ENCODE peak calls at places on chromosomes 3 and 15, in seven cellular contexts. One of them, this sample, is unnamed.

GRCh38 chr3:168250415-168250861 is 154.7 kb upstream of the GOLIM4 start:
- DNase-seq in IMR-90: peak; percentile 6
- DNase-seq in A549: no peak
- DNase-seq in HepG2: no peak
- DNase-seq in K562: no peak
- DNase-seq in H1: no peak
- DNase-seq in GM12878: no peak
- DNase-seq in this sample: no peak

GRCh38 chr3:71587958-71588357 is 4.4 kb upstream of the FOXP1 start:
- DNase-seq in IMR-90: no peak
- DNase-seq in A549: no peak
- DNase-seq in HepG2: no peak
- DNase-seq in K562: no peak
- DNase-seq in H1: no peak
- DNase-seq in GM12878: no peak
- DNase-seq in this sample: no peak

GRCh38 chr3:125083776-125084175 is 28.0 kb upstream of the HEG1 start:
- DNase-seq in IMR-90: no peak
- DNase-seq in A549: peak; percentile 21
- DNase-seq in HepG2: no peak
- DNase-seq in K562: no peak
- DNase-seq in H1: no peak
- DNase-seq in GM12878: no peak
- DNase-seq in this sample: no peak

GRCh38 chr3:157102098-157102497 is 57.8 kb downstream of the CCNL1 start:
- DNase-seq in IMR-90: no peak
- DNase-seq in A549: no peak
- DNase-seq in HepG2: no peak
- DNase-seq in K562: no peak
- DNase-seq in H1: no peak
- DNase-seq in GM12878: no peak
- DNase-seq in this sample: no peak

GRCh38 chr15:33400941-33401340 is 90.2 kb downstream of the RYR3 start:
- DNase-seq in IMR-90: no peak
- DNase-seq in A549: no peak
- DNase-seq in HepG2: no peak
- DNase-seq in K562: no peak
- DNase-seq in H1: no peak
- DNase-seq in GM12878: no peak
- DNase-seq in this sample: no peak

GRCh38 chr15:101258238-101259144 is 6.6 kb upstream of the CHSY1 start:
- DNase-seq in IMR-90: peak; percentile 80
- DNase-seq in A549: peak; percentile 61
- DNase-seq in HepG2: peak; percentile 57
- DNase-seq in K562: peak; percentile 37
- DNase-seq in H1: no peak
- DNase-seq in GM12878: peak; percentile 51
- DNase-seq in this sample: peak; percentile 51

GRCh38 chr3:14121859-14122258 is 2.8 kb downstream of the CHCHD4 start:
- DNase-seq in IMR-90: no peak
- DNase-seq in A549: no peak
- DNase-seq in HepG2: no peak
- DNase-seq in K562: no peak
- DNase-seq in H1: no peak
- DNase-seq in GM12878: no peak
- DNase-seq in this sample: no peak

GRCh38 chr3:30551266-30551665 is 55.1 kb upstream of the TGFBR2 start:
- DNase-seq in IMR-90: no peak
- DNase-seq in A549: no peak
- DNase-seq in HepG2: no peak
- DNase-seq in K562: no peak
- DNase-seq in H1: no peak
- DNase-seq in GM12878: no peak
- DNase-seq in this sample: no peak

GRCh38 chr3:15982667-15983145 is 184.9 kb upstream of the ANKRD28 start:
- DNase-seq in IMR-90: peak; percentile 96
- DNase-seq in A549: no peak
- DNase-seq in HepG2: no peak
- DNase-seq in K562: no peak
- DNase-seq in H1: no peak
- DNase-seq in GM12878: no peak
- DNase-seq in this sample: peak; percentile 10

GRCh38 chr3:186880392-186880791 is 37.9 kb downstream of the ADIPOQ start:
- DNase-seq in IMR-90: no peak
- DNase-seq in A549: no peak
- DNase-seq in HepG2: no peak
- DNase-seq in K562: no peak
- DNase-seq in H1: no peak
- DNase-seq in GM12878: no peak
- DNase-seq in this sample: no peak

GRCh38 chr15:67840747-67841634 is 1.1 kb upstream of the RNU6-1 start:
- DNase-seq in IMR-90: peak; percentile 58
- DNase-seq in A549: peak; percentile 86
- DNase-seq in HepG2: peak; percentile 50
- DNase-seq in K562: no peak
- DNase-seq in H1: no peak
- DNase-seq in GM12878: no peak
- DNase-seq in this sample: no peak

GRCh38 chr15:83324799-83325198 is 40.3 kb upstream of the BNC1 start:
- DNase-seq in IMR-90: no peak
- DNase-seq in A549: no peak
- DNase-seq in HepG2: no peak
- DNase-seq in K562: no peak
- DNase-seq in H1: no peak
- DNase-seq in GM12878: no peak
- DNase-seq in this sample: no peak

GRCh38 chr15:96066126-96066525 is 264.4 kb upstream of the NR2F2 start:
- DNase-seq in IMR-90: no peak
- DNase-seq in A549: no peak
- DNase-seq in HepG2: no peak
- DNase-seq in K562: no peak
- DNase-seq in H1: no peak
- DNase-seq in GM12878: no peak
- DNase-seq in this sample: no peak

GRCh38 chr15:45320581-45320980 is 57.8 kb downstream of the GATM start:
- DNase-seq in IMR-90: no peak
- DNase-seq in A549: no peak
- DNase-seq in HepG2: peak; percentile 29
- DNase-seq in K562: no peak
- DNase-seq in H1: no peak
- DNase-seq in GM12878: no peak
- DNase-seq in this sample: peak; percentile 21

GRCh38 chr3:58164199-58164879 is 46.4 kb downstream of the DNASE1L3 start:
- DNase-seq in IMR-90: peak; percentile 81
- DNase-seq in A549: peak; percentile 72
- DNase-seq in HepG2: no peak
- DNase-seq in K562: no peak
- DNase-seq in H1: no peak
- DNase-seq in GM12878: no peak
- DNase-seq in this sample: no peak

GRCh38 chr3:98962189-98962930 is 60.9 kb upstream of the DCBLD2 start:
- DNase-seq in IMR-90: peak; percentile 96
- DNase-seq in A549: peak; percentile 81
- DNase-seq in HepG2: peak; percentile 52
- DNase-seq in K562: no peak
- DNase-seq in H1: no peak
- DNase-seq in GM12878: no peak
- DNase-seq in this sample: peak; percentile 92

GRCh38 chr3:182092662-182093262 is 381.0 kb downstream of the SOX2 start:
- DNase-seq in IMR-90: no peak
- DNase-seq in A549: peak; percentile 28
- DNase-seq in HepG2: no peak
- DNase-seq in K562: no peak
- DNase-seq in H1: no peak
- DNase-seq in GM12878: no peak
- DNase-seq in this sample: no peak

GRCh38 chr15:68666120-68666811 is 87.5 kb downstream of the CORO2B start:
- DNase-seq in IMR-90: no peak
- DNase-seq in A549: no peak
- DNase-seq in HepG2: no peak
- DNase-seq in K562: no peak
- DNase-seq in H1: no peak
- DNase-seq in GM12878: no peak
- DNase-seq in this sample: no peak

GRCh38 chr3:192091831-192092230 is 630.9 kb downstream of the PYDC2 start:
- DNase-seq in IMR-90: peak; percentile 1
- DNase-seq in A549: no peak
- DNase-seq in HepG2: no peak
- DNase-seq in K562: no peak
- DNase-seq in H1: no peak
- DNase-seq in GM12878: no peak
- DNase-seq in this sample: no peak

GRCh38 chr3:67016522-67017080 is 18.5 kb downstream of the KBTBD8 start:
- DNase-seq in IMR-90: no peak
- DNase-seq in A549: no peak
- DNase-seq in HepG2: no peak
- DNase-seq in K562: no peak
- DNase-seq in H1: no peak
- DNase-seq in GM12878: no peak
- DNase-seq in this sample: no peak

GRCh38 chr3:52873433-52874159 is 23.8 kb downstream of the STIMATE start:
- DNase-seq in IMR-90: peak; percentile 87
- DNase-seq in A549: no peak
- DNase-seq in HepG2: no peak
- DNase-seq in K562: peak; percentile 19
- DNase-seq in H1: no peak
- DNase-seq in GM12878: no peak
- DNase-seq in this sample: no peak

GRCh38 chr3:3068358-3068881 is 41.8 kb downstream of the IL5RA start:
- DNase-seq in IMR-90: no peak
- DNase-seq in A549: no peak
- DNase-seq in HepG2: no peak
- DNase-seq in K562: no peak
- DNase-seq in H1: no peak
- DNase-seq in GM12878: no peak
- DNase-seq in this sample: no peak

GRCh38 chr15:77709135-77709886 is 76.6 kb upstream of the LINGO1 start:
- DNase-seq in IMR-90: no peak
- DNase-seq in A549: no peak
- DNase-seq in HepG2: no peak
- DNase-seq in K562: peak; percentile 38
- DNase-seq in H1: no peak
- DNase-seq in GM12878: no peak
- DNase-seq in this sample: no peak

DNA sequence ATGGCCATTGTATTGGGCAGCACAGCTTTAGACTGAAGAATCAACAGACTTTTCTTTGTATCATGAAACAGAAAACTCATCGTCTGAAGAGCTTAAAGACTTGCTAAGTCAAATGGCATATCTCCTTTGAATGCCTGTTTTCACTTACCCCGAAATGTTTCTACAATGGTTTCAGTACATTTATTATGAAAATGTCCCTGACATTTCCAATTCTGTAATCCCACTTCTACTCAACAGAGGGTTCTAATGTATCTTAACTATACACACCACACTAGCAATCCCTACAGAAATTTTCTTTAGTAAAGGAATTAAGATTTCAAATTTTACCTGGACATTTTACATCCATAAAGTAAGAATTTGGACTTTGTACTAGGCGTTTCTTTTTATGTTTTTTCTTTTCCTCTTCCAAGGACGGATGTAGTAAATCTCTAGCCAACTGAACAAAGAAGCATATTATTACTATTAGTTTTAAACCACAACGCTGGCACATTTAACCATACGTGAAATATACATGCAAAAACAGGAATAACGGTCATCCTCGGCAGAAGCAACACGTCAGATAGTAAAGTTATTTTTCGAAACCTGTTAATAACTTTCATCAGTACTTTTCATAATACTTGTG is 1.1 kb downstream of the RPS27L start:
- DNase-seq in IMR-90: no peak
- DNase-seq in A549: no peak
- DNase-seq in HepG2: no peak
- DNase-seq in K562: no peak
- DNase-seq in H1: no peak
- DNase-seq in GM12878: no peak
- DNase-seq in this sample: no peak
- H3K27ac ChIP-seq in IMR-90: peak overlapping the region; percentile 95
- H3K27ac ChIP-seq in A549: peak overlapping the region; percentile 95
- H3K27ac ChIP-seq in HepG2: peak overlapping the region; percentile 89
- H3K27ac ChIP-seq in K562: peak overlapping the region; percentile 80
- H3K27ac ChIP-seq in H1: no peak overlapping the region
- H3K27ac ChIP-seq in GM12878: peak overlapping the region; percentile 96
- H3K27ac ChIP-seq in this sample: peak overlapping the region; percentile 92

GRCh38 chr3:123431007-123431657 is 17.8 kb downstream of the ADCY5 start:
- DNase-seq in IMR-90: no peak
- DNase-seq in A549: no peak
- DNase-seq in HepG2: no peak
- DNase-seq in K562: no peak
- DNase-seq in H1: no peak
- DNase-seq in GM12878: no peak
- DNase-seq in this sample: no peak
- TF ChIP-seq CEBPB in IMR-90: no peak
- TF ChIP-seq CEBPB in A549: no peak
- TF ChIP-seq CEBPB in HepG2: no peak
- TF ChIP-seq CEBPB in K562: no peak
- TF ChIP-seq CEBPB in H1: no peak
- TF ChIP-seq CEBPB in GM12878: no peak
- TF ChIP-seq CEBPB in this sample: no peak

GRCh38 chr3:111885578-111885977 is 26.5 kb downstream of the PHLDB2 start:
- DNase-seq in IMR-90: no peak
- DNase-seq in A549: no peak
- DNase-seq in HepG2: no peak
- DNase-seq in K562: no peak
- DNase-seq in H1: no peak
- DNase-seq in GM12878: no peak
- DNase-seq in this sample: no peak
- H3K27ac ChIP-seq in IMR-90: no peak overlapping the region
- H3K27ac ChIP-seq in A549: no peak overlapping the region
- H3K27ac ChIP-seq in HepG2: no peak overlapping the region
- H3K27ac ChIP-seq in K562: no peak overlapping the region
- H3K27ac ChIP-seq in H1: no peak overlapping the region
- H3K27ac ChIP-seq in GM12878: no peak overlapping the region
- H3K27ac ChIP-seq in this sample: no peak overlapping the region

GRCh38 chr3:47420511-47421484 is 40.0 kb downstream of the PTPN23 start:
- DNase-seq in IMR-90: peak; percentile 83
- DNase-seq in A549: peak; percentile 80
- DNase-seq in HepG2: peak; percentile 80
- DNase-seq in K562: peak; percentile 92
- DNase-seq in H1: peak; percentile 81
- DNase-seq in GM12878: peak; percentile 65
- DNase-seq in this sample: peak; percentile 70

GRCh38 chr3:47424434-47425382 is 43.9 kb downstream of the PTPN23 start:
- DNase-seq in IMR-90: peak; percentile 43
- DNase-seq in A549: no peak
- DNase-seq in HepG2: peak; percentile 89
- DNase-seq in K562: no peak
- DNase-seq in H1: no peak
- DNase-seq in GM12878: no peak
- DNase-seq in this sample: no peak

GRCh38 chr3:47421741-47422649 is 41.2 kb downstream of the PTPN23 start:
- DNase-seq in IMR-90: no peak
- DNase-seq in A549: peak; percentile 47
- DNase-seq in HepG2: no peak
- DNase-seq in K562: no peak
- DNase-seq in H1: no peak
- DNase-seq in GM12878: no peak
- DNase-seq in this sample: no peak

GRCh38 chr3:47423548-47424145 is 42.8 kb downstream of the PTPN23 start:
- DNase-seq in IMR-90: no peak
- DNase-seq in A549: no peak
- DNase-seq in HepG2: no peak
- DNase-seq in K562: no peak
- DNase-seq in H1: no peak
- DNase-seq in GM12878: no peak
- DNase-seq in this sample: no peak

GRCh38 chr3:47422743-47423142 is 41.9 kb downstream of the PTPN23 start:
- DNase-seq in IMR-90: no peak
- DNase-seq in A549: no peak
- DNase-seq in HepG2: no peak
- DNase-seq in K562: no peak
- DNase-seq in H1: no peak
- DNase-seq in GM12878: no peak
- DNase-seq in this sample: no peak
- TF ChIP-seq CEBPB in IMR-90: no peak
- TF ChIP-seq CEBPB in A549: no peak
- TF ChIP-seq CEBPB in HepG2: no peak
- TF ChIP-seq CEBPB in K562: no peak
- TF ChIP-seq CEBPB in H1: no peak
- TF ChIP-seq CEBPB in GM12878: no peak
- TF ChIP-seq CEBPB in this sample: no peak

This sample was measured in HCT116.